ENCODE peak calls at places on chromosomes 12 and 14, in nine cellular contexts. O is activated CD4-positive, alpha-beta T cell treated with anti-CD3 and anti-CD28 coated beads for 1 hour; X is GM10248; Q is stimulated activated CD4-positive, alpha-beta T cell treated with anti-CD3 and anti-CD28 coated beads, Interleukin-4, amount 100 ng/mL, for 24 hours; U is NCI-H460; A is iris pigment epithelial cell; H is A549; I is left kidney; J is OCI-M1. F is an unnamed sample.

GRCh38 chr12:79546461-79547043 is 144.2 kb downstream of the PAWR start:
- DNase-seq in O (no peak), X (no peak), Q (no peak), U (peak; percentile 2), A (no peak), H (no peak), I (no peak), J (no peak), F (no peak)

GRCh38 chr14:73786632-73786941 is 65.0 kb upstream of the PTGR2 start:
- DNase-seq in O (no peak), X (no peak), Q (peak; percentile 27), U (no peak), A (no peak), H (no peak), I (peak; percentile 83), J (peak; percentile 42), F (no peak)

GRCh38 chr12:103456006-103456405 is 39.8 kb downstream of the C12orf42 start:
- DNase-seq in O (no peak), X (no peak), Q (no peak), U (no peak), A (no peak), H (no peak), I (no peak), J (peak; percentile 84), F (no peak)

GRCh38 chr14:27390130-27390529 is 792.3 kb upstream of the NOVA1 start:
- DNase-seq in O (no peak), X (no peak), Q (no peak), U (no peak), A (no peak), H (no peak), I (no peak), J (no peak), F (no peak)

GRCh38 chr14:90625445-90625844 is 190.8 kb downstream of the TTC7B start:
- DNase-seq in O (no peak), X (no peak), Q (no peak), U (no peak), A (no peak), H (no peak), I (no peak), J (no peak), F (no peak)

GRCh38 chr12:109698820-109699219 is 14.8 kb upstream of the FAM222A start:
- DNase-seq in O (no peak), X (no peak), Q (no peak), U (no peak), A (no peak), H (no peak), I (no peak), J (no peak), F (no peak)

GRCh38 chr12:94386422-94386821 is 73.2 kb downstream of the CEP83 start:
- DNase-seq in O (no peak), X (no peak), Q (no peak), U (no peak), A (peak; percentile 68), H (no peak), I (no peak), J (peak; percentile 73), F (no peak)

GRCh38 chr12:74780458-74781241 is 243.0 kb downstream of the ATXN7L3B start:
- DNase-seq in O (no peak), X (no peak), Q (no peak), U (no peak), A (peak; percentile 74), H (no peak), I (no peak), J (no peak), F (no peak)

GRCh38 chr12:96121271-96121711 is 72.9 kb upstream of the ELK3 start:
- DNase-seq in O (no peak), X (peak; percentile 53), Q (no peak), U (no peak), A (peak; percentile 58), H (no peak), I (no peak), J (peak; percentile 97), F (no peak)

GRCh38 chr12:104181313-104181712 is 34.3 kb upstream of the TXNRD1 start:
- DNase-seq in O (no peak), X (no peak), Q (no peak), U (no peak), A (peak; percentile 86), H (no peak), I (no peak), J (no peak), F (no peak)

GRCh38 chr12:28569698-28570411 is 379.6 kb downstream of the CCDC91 start:
- DNase-seq in O (no peak), X (no peak), Q (no peak), U (peak; percentile 77), A (peak; percentile 67), H (peak; percentile 25), I (peak; percentile 35), J (peak; percentile 26), F (no peak)

GRCh38 chr12:12017798-12018197 is 52.9 kb upstream of the BCL2L14 start:
- DNase-seq in O (no peak), X (no peak), Q (no peak), U (no peak), A (no peak), H (no peak), I (peak; percentile 65), J (no peak), F (no peak)

GRCh38 chr14:100022772-100023451 is 42.3 kb upstream of the EVL start:
- DNase-seq in O (no peak), X (no peak), Q (no peak), U (no peak), A (peak; percentile 83), H (no peak), I (peak; percentile 96), J (no peak), F (no peak)

GRCh38 chr14:77208266-77208978 is 26.8 kb downstream of the TMEM63C start:
- DNase-seq in O (peak; percentile 12), X (peak; percentile 69), Q (peak; percentile 34), U (peak; percentile 64), A (peak; percentile 47), H (peak; percentile 61), I (peak; percentile 95), J (peak; percentile 48), F (peak; percentile 78)

GRCh38 chr12:101819467-101819866 is 11.3 kb downstream of the GNPTAB start:
- DNase-seq in O (no peak), X (peak; percentile 49), Q (no peak), U (no peak), A (no peak), H (no peak), I (no peak), J (no peak), F (no peak)

GRCh38 chr14:88999137-88999536 is 174.7 kb downstream of the TTC8 start:
- DNase-seq in O (no peak), X (no peak), Q (no peak), U (no peak), A (no peak), H (no peak), I (no peak), J (no peak), F (no peak)

GRCh38 chr12:27966870-27967269 is 5.7 kb downstream of the PTHLH start:
- DNase-seq in O (no peak), X (no peak), Q (no peak), U (peak; percentile 65), A (peak; percentile 97), H (peak; percentile 80), I (no peak), J (peak; percentile 70), F (no peak)

GRCh38 chr12:13061377-13061776 is 17.2 kb downstream of the FAM234B start:
- DNase-seq in O (no peak), X (no peak), Q (no peak), U (no peak), A (no peak), H (no peak), I (no peak), J (peak; percentile 89), F (no peak)

GRCh38 chr12:32446306-32447119 is 47.2 kb downstream of the FGD4 start:
- DNase-seq in O (no peak), X (no peak), Q (no peak), U (no peak), A (no peak), H (no peak), I (peak; percentile 70), J (no peak), F (no peak)

GRCh38 chr12:42508913-42509312 is 80.6 kb downstream of the PRICKLE1 start:
- DNase-seq in O (no peak), X (no peak), Q (no peak), U (no peak), A (no peak), H (no peak), I (no peak), J (no peak), F (no peak)

GRCh38 chr12:129788506-129788905 is 115.3 kb downstream of the TMEM132D start:
- DNase-seq in O (no peak), X (no peak), Q (no peak), U (no peak), A (peak; percentile 68), H (no peak), I (no peak), J (no peak), F (no peak)

GRCh38 chr12:88424791-88425730 is 155.2 kb downstream of the KITLG start:
- DNase-seq in O (no peak), X (no peak), Q (no peak), U (no peak), A (no peak), H (no peak), I (no peak), J (no peak), F (no peak)

F was measured in substantia nigra.